ENCODE peak calls at places on chromosome 13, in six cellular contexts. One of them, this sample, is unnamed.

GRCh38 chr13:64480648-64481047 is 2749.5 kb downstream of the PCDH9 start:
- DNase-seq in SK-N-SH: no peak
- DNase-seq in neuronal stem cell: no peak
- DNase-seq in mammary epithelial cell: no peak
- DNase-seq in GM23248: no peak
- DNase-seq in PC-3: no peak
- DNase-seq in this sample: no peak

GRCh38 chr13:108919036-108919907 is 289.9 kb downstream of the MYO16 start:
- DNase-seq in SK-N-SH: no peak
- DNase-seq in neuronal stem cell: no peak
- DNase-seq in mammary epithelial cell: peak; percentile 73
- DNase-seq in GM23248: no peak
- DNase-seq in PC-3: peak; percentile 80
- DNase-seq in this sample: no peak

GRCh38 chr13:93318538-93318937 is 91.9 kb downstream of the GPC6 start:
- DNase-seq in SK-N-SH: no peak
- DNase-seq in neuronal stem cell: no peak
- DNase-seq in mammary epithelial cell: no peak
- DNase-seq in GM23248: peak; percentile 42
- DNase-seq in PC-3: peak; percentile 21
- DNase-seq in this sample: no peak

GRCh38 chr13:39781381-39781780 is 125.9 kb downstream of the COG6 start:
- DNase-seq in SK-N-SH: no peak
- DNase-seq in neuronal stem cell: no peak
- DNase-seq in mammary epithelial cell: no peak
- DNase-seq in GM23248: no peak
- DNase-seq in PC-3: no peak
- DNase-seq in this sample: no peak

GRCh38 chr13:91664036-91664435 is 265.6 kb downstream of the GPC5 start:
- DNase-seq in SK-N-SH: peak; percentile 2
- DNase-seq in neuronal stem cell: no peak
- DNase-seq in mammary epithelial cell: peak; percentile 11
- DNase-seq in GM23248: no peak
- DNase-seq in PC-3: peak; percentile 1
- DNase-seq in this sample: no peak

GRCh38 chr13:35512271-35512920 is 35.9 kb upstream of the MAB21L1 start:
- DNase-seq in SK-N-SH: no peak
- DNase-seq in neuronal stem cell: no peak
- DNase-seq in mammary epithelial cell: peak; percentile 67
- DNase-seq in GM23248: peak; percentile 98
- DNase-seq in PC-3: peak; percentile 92
- DNase-seq in this sample: no peak

GRCh38 chr13:48156466-48156865 is 61.6 kb upstream of the MED4 start:
- DNase-seq in SK-N-SH: no peak
- DNase-seq in neuronal stem cell: no peak
- DNase-seq in mammary epithelial cell: peak; percentile 47
- DNase-seq in GM23248: no peak
- DNase-seq in PC-3: no peak
- DNase-seq in this sample: no peak

GRCh38 chr13:23339225-23339624 is 94.3 kb downstream of the SACS start:
- DNase-seq in SK-N-SH: no peak
- DNase-seq in neuronal stem cell: no peak
- DNase-seq in mammary epithelial cell: no peak
- DNase-seq in GM23248: no peak
- DNase-seq in PC-3: no peak
- DNase-seq in this sample: no peak

GRCh38 chr13:107339209-107339608 is 771.3 kb upstream of the ARGLU1 start:
- DNase-seq in SK-N-SH: no peak
- DNase-seq in neuronal stem cell: no peak
- DNase-seq in mammary epithelial cell: no peak
- DNase-seq in GM23248: peak; percentile 71
- DNase-seq in PC-3: peak; percentile 52
- DNase-seq in this sample: no peak

GRCh38 chr13:63190219-63190618 is 1774.6 kb upstream of the PCDH20 start:
- DNase-seq in SK-N-SH: peak; percentile 5
- DNase-seq in neuronal stem cell: no peak
- DNase-seq in mammary epithelial cell: no peak
- DNase-seq in GM23248: peak; percentile 0
- DNase-seq in PC-3: no peak
- DNase-seq in this sample: no peak

GRCh38 chr13:46679369-46680180 is 117.4 kb downstream of the ESD start:
- DNase-seq in SK-N-SH: peak; percentile 64
- DNase-seq in neuronal stem cell: no peak
- DNase-seq in mammary epithelial cell: no peak
- DNase-seq in GM23248: peak; percentile 87
- DNase-seq in PC-3: no peak
- DNase-seq in this sample: no peak

GRCh38 chr13:22252281-22252830 is 581.5 kb downstream of the FGF9 start:
- DNase-seq in SK-N-SH: no peak
- DNase-seq in neuronal stem cell: no peak
- DNase-seq in mammary epithelial cell: no peak
- DNase-seq in GM23248: no peak
- DNase-seq in PC-3: no peak
- DNase-seq in this sample: no peak

GRCh38 chr13:75713852-75714251 is 77.7 kb downstream of the LMO7 start:
- DNase-seq in SK-N-SH: no peak
- DNase-seq in neuronal stem cell: no peak
- DNase-seq in mammary epithelial cell: no peak
- DNase-seq in GM23248: no peak
- DNase-seq in PC-3: no peak
- DNase-seq in this sample: no peak

GRCh38 chr13:80873589-80873988 is 532.7 kb upstream of the SPRY2 start:
- DNase-seq in SK-N-SH: no peak
- DNase-seq in neuronal stem cell: no peak
- DNase-seq in mammary epithelial cell: peak; percentile 51
- DNase-seq in GM23248: no peak
- DNase-seq in PC-3: peak; percentile 7
- DNase-seq in this sample: no peak

GRCh38 chr13:71056581-71056980 is 810.4 kb downstream of the DACH1 start:
- DNase-seq in SK-N-SH: no peak
- DNase-seq in neuronal stem cell: no peak
- DNase-seq in mammary epithelial cell: no peak
- DNase-seq in GM23248: no peak
- DNase-seq in PC-3: no peak
- DNase-seq in this sample: no peak

GRCh38 chr13:27005976-27006518 is 165.6 kb downstream of the USP12 start:
- DNase-seq in SK-N-SH: no peak
- DNase-seq in neuronal stem cell: no peak
- DNase-seq in mammary epithelial cell: no peak
- DNase-seq in GM23248: no peak
- DNase-seq in PC-3: no peak
- DNase-seq in this sample: no peak
- H3K4me3 ChIP-seq in SK-N-SH: no peak overlapping the region
- H3K4me3 ChIP-seq in neuronal stem cell: no peak overlapping the region
- H3K4me3 ChIP-seq in mammary epithelial cell: no peak overlapping the region
- H3K4me3 ChIP-seq in GM23248: peak overlapping the region; percentile 72
- H3K4me3 ChIP-seq in PC-3: peak overlapping the region; percentile 61
- H3K4me3 ChIP-seq in this sample: peak overlapping the region; percentile 75

GRCh38 chr13:66328486-66328885 is 901.6 kb downstream of the PCDH9 start:
- DNase-seq in SK-N-SH: no peak
- DNase-seq in neuronal stem cell: no peak
- DNase-seq in mammary epithelial cell: no peak
- DNase-seq in GM23248: no peak
- DNase-seq in PC-3: no peak
- DNase-seq in this sample: no peak

GRCh38 chr13:66329988-66330429 is 900.1 kb downstream of the PCDH9 start:
- DNase-seq in SK-N-SH: no peak
- DNase-seq in neuronal stem cell: no peak
- DNase-seq in mammary epithelial cell: no peak
- DNase-seq in GM23248: no peak
- DNase-seq in PC-3: no peak
- DNase-seq in this sample: no peak
- H3K9ac ChIP-seq in SK-N-SH: no peak overlapping the region
- H3K9ac ChIP-seq in neuronal stem cell: no peak overlapping the region
- H3K9ac ChIP-seq in mammary epithelial cell: no peak overlapping the region
- H3K9ac ChIP-seq in GM23248: no peak overlapping the region
- H3K9ac ChIP-seq in PC-3: no peak overlapping the region
- H3K9ac ChIP-seq in this sample: no peak overlapping the region

DNA sequence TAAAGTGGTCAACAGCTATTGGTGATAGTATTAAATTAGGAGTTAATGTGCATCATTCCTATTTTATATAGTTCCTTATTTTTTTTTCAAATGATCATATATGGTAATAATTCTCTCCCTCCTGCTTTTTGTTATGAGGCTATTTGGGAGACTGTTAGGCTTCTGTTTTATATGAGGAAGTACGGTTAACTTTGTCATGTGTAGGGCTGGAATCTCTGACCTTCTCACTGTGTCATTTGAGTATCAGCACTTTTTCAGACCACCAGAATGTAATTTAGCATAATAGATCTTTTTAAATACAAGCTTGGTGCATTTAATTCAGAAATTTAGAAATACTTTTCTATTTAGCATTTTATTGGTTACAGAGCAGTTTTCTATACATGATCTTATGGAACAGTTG is 7.7 kb downstream of the DGKH start:
- DNase-seq in SK-N-SH: no peak
- DNase-seq in neuronal stem cell: no peak
- DNase-seq in mammary epithelial cell: no peak
- DNase-seq in GM23248: no peak
- DNase-seq in PC-3: no peak
- DNase-seq in this sample: no peak
- H3K4me3 ChIP-seq in SK-N-SH: no peak overlapping the region
- H3K4me3 ChIP-seq in neuronal stem cell: no peak overlapping the region
- H3K4me3 ChIP-seq in mammary epithelial cell: no peak overlapping the region
- H3K4me3 ChIP-seq in GM23248: no peak overlapping the region
- H3K4me3 ChIP-seq in PC-3: no peak overlapping the region
- H3K4me3 ChIP-seq in this sample: no peak overlapping the region

DNA sequence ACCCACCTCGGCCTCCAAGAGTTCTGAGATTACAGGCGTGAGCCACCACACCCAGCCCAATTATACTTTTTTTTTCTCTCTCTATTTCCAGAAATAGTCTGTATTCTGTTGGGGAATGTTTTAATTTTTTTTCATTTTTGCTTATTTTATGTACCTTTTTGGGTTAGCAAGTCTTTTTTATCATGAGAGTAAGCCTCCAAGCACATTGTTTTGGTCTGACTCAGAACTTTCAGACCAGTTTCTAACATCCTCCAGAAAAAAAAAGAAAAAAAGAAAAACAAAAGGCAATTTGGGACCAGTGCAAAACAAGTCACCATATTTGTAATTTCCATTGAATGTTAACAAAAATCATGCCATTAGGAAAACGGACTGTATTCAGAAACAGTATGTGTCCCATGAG is 1465.5 kb downstream of the SLITRK5 start:
- DNase-seq in SK-N-SH: no peak
- DNase-seq in neuronal stem cell: no peak
- DNase-seq in mammary epithelial cell: no peak
- DNase-seq in GM23248: no peak
- DNase-seq in PC-3: no peak
- DNase-seq in this sample: no peak
- H3K9ac ChIP-seq in SK-N-SH: no peak overlapping the region
- H3K9ac ChIP-seq in neuronal stem cell: no peak overlapping the region
- H3K9ac ChIP-seq in mammary epithelial cell: no peak overlapping the region
- H3K9ac ChIP-seq in GM23248: no peak overlapping the region
- H3K9ac ChIP-seq in PC-3: no peak overlapping the region
- H3K9ac ChIP-seq in this sample: no peak overlapping the region

GRCh38 chr13:26679411-26679810 is 81.2 kb downstream of the GPR12 start:
- DNase-seq in SK-N-SH: no peak
- DNase-seq in neuronal stem cell: no peak
- DNase-seq in mammary epithelial cell: peak; percentile 53
- DNase-seq in GM23248: peak; percentile 72
- DNase-seq in PC-3: peak; percentile 10
- DNase-seq in this sample: no peak

GRCh38 chr13:26678330-26678729 is 82.3 kb downstream of the GPR12 start:
- DNase-seq in SK-N-SH: no peak
- DNase-seq in neuronal stem cell: no peak
- DNase-seq in mammary epithelial cell: no peak
- DNase-seq in GM23248: no peak
- DNase-seq in PC-3: no peak
- DNase-seq in this sample: no peak

GRCh38 chr13:26678796-26679195 is 81.8 kb downstream of the GPR12 start:
- DNase-seq in SK-N-SH: no peak
- DNase-seq in neuronal stem cell: no peak
- DNase-seq in mammary epithelial cell: no peak
- DNase-seq in GM23248: no peak
- DNase-seq in PC-3: no peak
- DNase-seq in this sample: no peak

GRCh38 chr13:26681036-26681435 is 79.5 kb downstream of the GPR12 start:
- DNase-seq in SK-N-SH: no peak
- DNase-seq in neuronal stem cell: no peak
- DNase-seq in mammary epithelial cell: no peak
- DNase-seq in GM23248: no peak
- DNase-seq in PC-3: no peak
- DNase-seq in this sample: no peak

GRCh38 chr13:26679945-26680516 is 80.6 kb downstream of the GPR12 start:
- DNase-seq in SK-N-SH: no peak
- DNase-seq in neuronal stem cell: no peak
- DNase-seq in mammary epithelial cell: no peak
- DNase-seq in GM23248: no peak
- DNase-seq in PC-3: no peak
- DNase-seq in this sample: no peak
- H3K4me3 ChIP-seq in SK-N-SH: no peak overlapping the region
- H3K4me3 ChIP-seq in neuronal stem cell: no peak overlapping the region
- H3K4me3 ChIP-seq in mammary epithelial cell: no peak overlapping the region
- H3K4me3 ChIP-seq in GM23248: no peak overlapping the region
- H3K4me3 ChIP-seq in PC-3: no peak overlapping the region
- H3K4me3 ChIP-seq in this sample: no peak overlapping the region

DNA sequence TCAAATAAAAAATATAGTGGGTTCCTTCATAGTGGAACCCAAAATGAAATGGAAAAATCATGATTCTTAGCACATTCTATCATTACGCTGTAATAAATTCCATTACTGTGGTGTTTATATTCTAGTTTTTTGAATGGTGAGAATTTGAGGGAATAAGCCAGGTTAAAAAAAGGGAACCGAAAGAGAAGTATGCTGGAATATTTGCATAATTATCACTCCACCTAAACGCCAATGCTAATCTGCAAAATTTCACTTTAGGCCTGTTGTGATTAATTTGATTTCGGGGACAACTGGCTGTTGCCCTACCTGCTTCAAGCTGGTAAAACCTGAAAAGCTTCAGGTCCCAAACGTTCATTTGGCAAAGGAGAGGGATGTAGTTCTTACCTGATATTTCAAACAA is 32.1 kb upstream of the SCEL start:
- DNase-seq in SK-N-SH: no peak
- DNase-seq in neuronal stem cell: no peak
- DNase-seq in mammary epithelial cell: no peak
- DNase-seq in GM23248: no peak
- DNase-seq in PC-3: no peak
- DNase-seq in this sample: no peak
- H3K9ac ChIP-seq in SK-N-SH: no peak overlapping the region
- H3K9ac ChIP-seq in neuronal stem cell: no peak overlapping the region
- H3K9ac ChIP-seq in mammary epithelial cell: no peak overlapping the region
- H3K9ac ChIP-seq in GM23248: no peak overlapping the region
- H3K9ac ChIP-seq in PC-3: no peak overlapping the region
- H3K9ac ChIP-seq in this sample: no peak overlapping the region

DNA sequence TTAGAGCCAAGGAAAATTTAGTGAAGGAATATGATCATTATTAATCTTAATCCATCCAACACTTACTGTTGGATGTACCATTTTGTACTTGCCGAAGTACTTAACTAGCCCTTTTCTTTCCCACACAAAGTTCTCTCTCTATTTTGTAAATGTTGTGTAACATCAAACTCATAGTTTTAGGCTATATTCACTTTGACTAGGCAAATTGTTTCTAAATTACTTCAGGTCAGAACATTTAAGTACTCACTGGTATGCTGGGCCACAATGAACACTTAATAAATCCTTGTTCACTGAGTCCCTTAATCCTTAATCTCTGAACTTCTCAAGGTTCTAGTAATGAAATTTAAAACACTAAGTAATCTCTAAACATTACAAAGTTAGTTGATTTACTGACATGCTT is 49.3 kb upstream of the EEF1AKMT1 start:
- DNase-seq in SK-N-SH: no peak
- DNase-seq in neuronal stem cell: no peak
- DNase-seq in mammary epithelial cell: no peak
- DNase-seq in GM23248: peak; percentile 47
- DNase-seq in PC-3: no peak
- DNase-seq in this sample: no peak
- H3K4me3 ChIP-seq in SK-N-SH: no peak overlapping the region
- H3K4me3 ChIP-seq in neuronal stem cell: no peak overlapping the region
- H3K4me3 ChIP-seq in mammary epithelial cell: no peak overlapping the region
- H3K4me3 ChIP-seq in GM23248: no peak overlapping the region
- H3K4me3 ChIP-seq in PC-3: no peak overlapping the region
- H3K4me3 ChIP-seq in this sample: no peak overlapping the region